ENCODE peak calls at places on chromosome 21, in six cellular contexts. R is OCI-LY7; D is CD8-positive, alpha-beta T cell; S is brain microvascular endothelial cell; B is neural crest cell; U is right atrium auricular region. F is an unnamed sample.

GRCh38 chr21:36487641-36488307 is 7.9 kb upstream of the CLDN14 start:
- DNase-seq in R (peak), D (no peak), S (peak), B (no peak), U (no peak), F (no peak)

GRCh38 chr21:21046063-21046462 is 47.9 kb downstream of the NCAM2 start:
- DNase-seq in R (no peak), D (no peak), S (no peak), B (no peak), U (no peak), F (no peak)

GRCh38 chr21:43938751-43939442 is 73.2 kb upstream of the TRAPPC10 start:
- DNase-seq in R (peak), D (peak), S (peak), B (peak), U (peak), F (peak)

GRCh38 chr21:17334478-17334877 is 178.4 kb upstream of the CXADR start:
- DNase-seq in R (no peak), D (no peak), S (no peak), B (no peak), U (no peak), F (no peak)

GRCh38 chr21:17454315-17455027 is 58.4 kb upstream of the CXADR start:
- DNase-seq in R (peak), D (no peak), S (peak), B (peak), U (no peak), F (no peak)

GRCh38 chr21:22791376-22791775 is 1793.2 kb downstream of the NCAM2 start:
- DNase-seq in R (no peak), D (no peak), S (no peak), B (no peak), U (no peak), F (no peak)

GRCh38 chr21:38989745-38990423 is 184.2 kb downstream of the ETS2 start:
- DNase-seq in R (no peak), D (no peak), S (peak), B (peak), U (no peak), F (no peak)

GRCh38 chr21:31425158-31425557 is 81.1 kb upstream of the TIAM1 start:
- DNase-seq in R (no peak), D (no peak), S (no peak), B (no peak), U (no peak), F (no peak)

GRCh38 chr21:17416139-17416538 is 96.7 kb upstream of the CXADR start:
- DNase-seq in R (no peak), D (no peak), S (peak), B (no peak), U (no peak), F (no peak)

GRCh38 chr21:40043423-40043822 is 176.2 kb downstream of the PCP4 start:
- DNase-seq in R (no peak), D (no peak), S (no peak), B (no peak), U (no peak), F (no peak)

GRCh38 chr21:35904995-35905972 is 155.0 kb downstream of the SETD4 start:
- DNase-seq in R (no peak), D (no peak), S (no peak), B (no peak), U (peak), F (no peak)

DNA sequence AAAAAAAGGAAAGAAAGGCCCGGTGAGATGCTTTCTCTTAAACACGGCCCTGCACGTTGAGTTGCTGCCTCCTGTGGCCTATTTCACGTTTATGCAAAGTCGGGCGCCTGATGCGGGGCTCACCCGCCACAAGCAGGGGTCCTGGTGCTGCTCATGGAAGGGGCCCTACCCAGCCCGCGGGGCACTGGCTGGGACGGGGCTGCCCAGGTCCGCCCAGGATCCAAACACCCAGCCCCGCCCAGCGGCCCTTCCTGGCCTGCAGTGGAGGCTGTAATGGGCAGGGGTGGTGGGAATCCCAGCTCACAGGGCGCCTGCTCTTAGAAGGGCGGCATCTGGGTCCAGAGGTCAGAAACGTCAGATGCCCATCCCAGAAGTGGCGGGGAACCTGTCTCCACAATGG is 1.6 kb downstream of the COL6A2 start:
- DNase-seq in R (no peak), D (no peak), S (no peak), B (no peak), U (peak), F (peak)
- TF ChIP-seq CTCF in R (no peak), D (no peak), S (peak), B (no peak), U (no peak), F (no peak)

GRCh38 chr21:41957991-41958766 is 4.4 kb upstream of the C2CD2 start:
- DNase-seq in R (no peak), D (no peak), S (peak), B (no peak), U (peak), F (no peak)
- TF ChIP-seq CTCF in R (no peak), D (no peak), S (peak), B (no peak), U (peak), F (no peak)

GRCh38 chr21:30408782-30409494 is 13.1 kb downstream of the KRTAP13-1 start:
- DNase-seq in R (no peak), D (no peak), S (peak), B (peak), U (no peak), F (no peak)
- TF ChIP-seq CTCF in R (peak), D (no peak), S (peak), B (peak), U (peak), F (no peak)

GRCh38 chr21:45320261-45320990 is 32.7 kb upstream of the POFUT2 start:
- DNase-seq in R (no peak), D (no peak), S (no peak), B (no peak), U (no peak), F (no peak)

GRCh38 chr21:45320991-45321656 is 33.4 kb upstream of the POFUT2 start:
- DNase-seq in R (no peak), D (no peak), S (no peak), B (no peak), U (no peak), F (no peak)

GRCh38 chr21:45318556-45319341 is 31.1 kb upstream of the POFUT2 start:
- DNase-seq in R (no peak), D (no peak), S (no peak), B (peak), U (peak), F (no peak)

GRCh38 chr21:45318146-45318555 is 30.5 kb upstream of the POFUT2 start:
- DNase-seq in R (no peak), D (no peak), S (no peak), B (no peak), U (no peak), F (no peak)

GRCh38 chr21:45319461-45320211 is 31.9 kb upstream of the POFUT2 start:
- DNase-seq in R (no peak), D (no peak), S (no peak), B (no peak), U (no peak), F (no peak)
- TF ChIP-seq CTCF in R (no peak), D (no peak), S (peak), B (no peak), U (peak), F (no peak)

GRCh38 chr21:45615145-45615711 is 28.3 kb upstream of the PCBP3 start:
- DNase-seq in R (peak), D (peak), S (peak), B (no peak), U (no peak), F (peak)

GRCh38 chr21:45620201-45620600 is 23.3 kb upstream of the PCBP3 start:
- DNase-seq in R (no peak), D (no peak), S (no peak), B (no peak), U (no peak), F (no peak)

GRCh38 chr21:45618287-45618686 is 25.2 kb upstream of the PCBP3 start:
- DNase-seq in R (no peak), D (no peak), S (peak), B (no peak), U (no peak), F (no peak)

GRCh38 chr21:45618846-45619485 is 24.6 kb upstream of the PCBP3 start:
- DNase-seq in R (no peak), D (no peak), S (no peak), B (no peak), U (no peak), F (no peak)

GRCh38 chr21:45617021-45617930 is 26.2 kb upstream of the PCBP3 start:
- DNase-seq in R (no peak), D (no peak), S (no peak), B (no peak), U (no peak), F (no peak)
- TF ChIP-seq CTCF in R (no peak), D (no peak), S (no peak), B (no peak), U (no peak), F (no peak)

DNA sequence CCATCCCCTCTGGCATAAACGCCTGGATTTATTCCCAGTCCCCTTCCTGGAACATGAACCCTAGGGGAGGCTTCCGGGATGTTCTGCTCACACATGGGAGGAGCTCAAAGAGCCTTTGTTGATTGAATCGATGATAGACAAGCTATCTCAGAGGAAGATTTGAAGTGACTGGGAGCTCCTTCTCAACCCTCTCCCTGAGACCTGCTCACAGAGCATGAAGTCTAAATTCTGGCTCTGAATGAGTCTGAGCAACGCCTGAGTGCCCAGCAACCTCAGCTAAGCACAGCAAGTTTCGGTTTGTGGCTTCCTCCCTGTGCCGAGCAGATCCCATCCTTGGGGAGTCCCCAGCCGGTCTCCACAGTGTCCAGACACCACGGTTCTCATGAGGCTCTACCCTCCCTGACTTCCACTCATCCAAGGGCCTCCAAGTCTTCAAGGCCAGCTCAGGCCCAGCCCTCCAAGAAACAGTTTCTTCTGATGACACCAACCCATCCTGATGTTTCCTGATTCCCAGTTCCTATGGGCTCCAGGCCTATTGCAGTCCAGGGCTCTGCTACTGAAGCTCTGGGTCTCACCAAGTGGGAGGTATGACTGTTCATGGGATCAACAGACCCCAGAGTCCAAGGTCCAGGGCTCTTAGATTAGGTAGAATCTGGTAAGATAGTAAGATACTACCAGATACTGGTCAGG is 190.8 kb downstream of the DYRK1A start:
- DNase-seq in R (peak), D (no peak), S (no peak), B (no peak), U (no peak), F (no peak)
- TF ChIP-seq CTCF in R (no peak), D (no peak), S (no peak), B (no peak), U (no peak), F (no peak)

GRCh38 chr21:34690041-34690792 is 21.4 kb downstream of the CLIC6 start:
- DNase-seq in R (no peak), D (no peak), S (no peak), B (no peak), U (no peak), F (no peak)

GRCh38 chr21:34690793-34691175 is 22.0 kb downstream of the CLIC6 start:
- DNase-seq in R (no peak), D (no peak), S (no peak), B (no peak), U (no peak), F (no peak)

GRCh38 chr21:34688715-34689114 is 19.9 kb downstream of the CLIC6 start:
- DNase-seq in R (no peak), D (no peak), S (no peak), B (no peak), U (no peak), F (no peak)

GRCh38 chr21:34687065-34687464 is 18.3 kb downstream of the CLIC6 start:
- DNase-seq in R (no peak), D (no peak), S (no peak), B (no peak), U (no peak), F (no peak)

DNA sequence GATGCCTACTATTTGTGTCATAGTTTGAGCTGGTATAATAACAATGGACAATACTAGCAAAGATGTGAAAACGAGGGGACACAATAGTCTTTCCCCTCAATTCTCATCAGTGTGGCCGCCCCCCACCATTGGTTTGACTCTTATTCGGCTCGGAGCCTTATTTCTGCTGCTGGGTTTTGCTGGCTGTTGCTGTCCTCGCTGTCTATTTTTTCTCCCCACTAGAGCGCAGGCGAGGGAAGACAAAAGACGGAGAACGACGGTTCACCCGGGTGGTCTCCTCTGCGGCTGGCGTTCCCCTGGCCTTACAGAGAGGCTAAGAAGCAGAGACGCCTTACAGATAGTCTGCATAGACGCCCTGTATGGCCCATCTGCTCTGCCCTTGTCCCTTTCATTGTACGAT is 19.4 kb downstream of the CLIC6 start:
- DNase-seq in R (peak), D (no peak), S (peak), B (no peak), U (no peak), F (peak)
- TF ChIP-seq CTCF in R (peak), D (no peak), S (no peak), B (no peak), U (no peak), F (peak)

GRCh38 chr21:27192286-27192685 is 225.4 kb upstream of the ADAMTS5 start:
- DNase-seq in R (no peak), D (no peak), S (no peak), B (no peak), U (no peak), F (no peak)

GRCh38 chr21:27189870-27190269 is 223.0 kb upstream of the ADAMTS5 start:
- DNase-seq in R (no peak), D (no peak), S (no peak), B (no peak), U (no peak), F (no peak)

GRCh38 chr21:27190601-27191000 is 223.7 kb upstream of the ADAMTS5 start:
- DNase-seq in R (no peak), D (no peak), S (peak), B (no peak), U (no peak), F (no peak)
- TF ChIP-seq CTCF in R (no peak), D (no peak), S (no peak), B (no peak), U (no peak), F (no peak)

DNA sequence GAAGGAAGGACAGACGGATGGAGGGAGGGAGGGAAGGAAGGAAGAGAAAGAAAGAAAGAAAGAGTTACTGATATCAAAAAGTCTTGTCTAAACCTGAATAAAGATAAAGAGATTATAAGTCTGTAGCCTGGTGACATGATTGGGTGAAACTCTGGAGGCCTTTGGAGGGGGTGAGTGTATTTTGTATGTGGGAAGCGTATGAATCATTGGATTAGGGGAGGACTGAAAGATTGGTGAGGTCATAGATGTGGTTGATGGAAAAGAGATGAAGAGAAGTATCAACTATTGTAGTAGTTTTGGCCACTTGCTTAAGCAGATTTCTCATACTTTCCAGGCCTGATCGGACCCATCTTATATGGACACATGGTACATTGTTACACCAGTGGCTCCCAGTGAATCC is 11.5 kb upstream of the KCNJ6 start:
- DNase-seq in R (no peak), D (no peak), S (no peak), B (no peak), U (no peak), F (no peak)
- TF ChIP-seq CTCF in R (no peak), D (no peak), S (no peak), B (no peak), U (no peak), F (no peak)

GRCh38 chr21:19326581-19327319 is 923.2 kb upstream of the TMPRSS15 start:
- DNase-seq in R (no peak), D (no peak), S (no peak), B (no peak), U (no peak), F (no peak)

GRCh38 chr21:19321688-19322087 is 918.1 kb upstream of the TMPRSS15 start:
- DNase-seq in R (no peak), D (no peak), S (no peak), B (no peak), U (no peak), F (no peak)

DNA sequence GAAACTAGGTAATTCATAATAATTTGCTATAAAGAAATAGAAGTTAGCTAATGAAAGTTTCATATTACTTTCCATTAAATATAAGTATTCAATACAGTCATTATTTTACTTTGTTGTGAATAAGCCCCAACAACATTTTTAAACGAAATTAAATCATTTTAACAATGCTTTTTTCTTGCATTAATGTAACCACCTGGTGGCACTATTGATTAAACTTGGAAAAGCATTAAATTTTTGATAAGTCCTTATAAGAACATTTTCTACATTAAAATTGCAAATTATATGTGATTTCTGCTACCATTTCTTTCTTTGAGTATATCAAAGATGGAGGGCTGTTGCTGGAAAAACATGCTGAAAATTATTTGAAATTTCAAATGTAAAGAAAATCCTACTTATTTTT is 918.8 kb upstream of the TMPRSS15 start:
- DNase-seq in R (no peak), D (no peak), S (no peak), B (no peak), U (no peak), F (no peak)
- TF ChIP-seq CTCF in R (peak), D (no peak), S (no peak), B (peak), U (peak), F (no peak)